ENCODE peak calls at places on chromosomes 4 and X, in seven cellular contexts. U, O, K, F, D, N and L are unnamed samples. For H3K27me3, the result is how much of the 10 kb centered on the place peaks cover.

GRCh38 chr4:58602701-58603359 is 1492.6 kb upstream of the IGFBP7 start:
- DNase-seq in U (no peak), O (no peak), K (peak), F (no peak), D (no peak), N (no peak), L (no peak)

GRCh38 chrX:119181491-119181890 is 53.9 kb upstream of the KIAA1210 start:
- DNase-seq in U (no peak), O (peak), K (peak), F (no peak), D (no peak), N (peak), L (no peak)

GRCh38 chr4:183240581-183241321 is 79.3 kb downstream of the CLDN22 start:
- DNase-seq in U (no peak), O (no peak), K (peak), F (no peak), D (no peak), N (no peak), L (no peak)

GRCh38 chr4:52250124-52250523 is 199.0 kb downstream of the SPATA18 start:
- DNase-seq in U (no peak), O (no peak), K (no peak), F (no peak), D (no peak), N (no peak), L (no peak)

GRCh38 chr4:7710576-7711329 is 228.9 kb downstream of the AFAP1 start:
- DNase-seq in U (no peak), O (no peak), K (no peak), F (no peak), D (no peak), N (no peak), L (no peak)

GRCh38 chr4:61204353-61204752 is 4.2 kb downstream of the ADGRL3 start:
- DNase-seq in U (no peak), O (no peak), K (peak), F (no peak), D (no peak), N (peak), L (no peak)

GRCh38 chrX:108735087-108735679 is 1.2 kb downstream of the IRS4 start:
- DNase-seq in U (no peak), O (no peak), K (peak), F (no peak), D (no peak), N (no peak), L (no peak)

GRCh38 chr4:35520059-35520458 is 724.3 kb downstream of the ARAP2 start:
- DNase-seq in U (no peak), O (no peak), K (no peak), F (no peak), D (no peak), N (no peak), L (no peak)

GRCh38 chr4:42965326-42965725 is 72.8 kb downstream of the GRXCR1 start:
- DNase-seq in U (no peak), O (no peak), K (peak), F (no peak), D (no peak), N (no peak), L (no peak)

GRCh38 chrX:130159776-130160175 is 5.9 kb downstream of the AIFM1 start:
- DNase-seq in U (no peak), O (no peak), K (no peak), F (no peak), D (no peak), N (no peak), L (no peak)

GRCh38 chrX:45036161-45036560 is 163.2 kb downstream of the KDM6A start:
- DNase-seq in U (no peak), O (no peak), K (no peak), F (no peak), D (no peak), N (no peak), L (no peak)

GRCh38 chr4:1512738-1513660 is 106.8 kb upstream of the NKX1-1 start:
- DNase-seq in U (no peak), O (peak), K (peak), F (peak), D (no peak), N (peak), L (peak)

GRCh38 chr4:10762541-10762940 is 78.0 kb upstream of the CLNK start:
- DNase-seq in U (no peak), O (no peak), K (peak), F (no peak), D (no peak), N (peak), L (no peak)

GRCh38 chr4:87697272-87697671 is 47.2 kb downstream of the DMP1 start:
- DNase-seq in U (no peak), O (no peak), K (peak), F (no peak), D (no peak), N (peak), L (no peak)

GRCh38 chrX:24395775-24396174 is 35.3 kb downstream of the SUPT20HL1 start:
- DNase-seq in U (peak), O (peak), K (peak), F (peak), D (no peak), N (peak), L (peak)

GRCh38 chrX:67544281-67544680 is 460 bp downstream of the AR start:
- DNase-seq in U (no peak), O (no peak), K (peak), F (no peak), D (no peak), N (peak), L (no peak)

GRCh38 chr4:156830356-156830755 is 141.2 kb downstream of the PDGFC start:
- DNase-seq in U (no peak), O (no peak), K (no peak), F (no peak), D (no peak), N (peak), L (no peak)

GRCh38 chr4:165297626-165298025 is 29.8 kb upstream of the MSMO1 start:
- DNase-seq in U (no peak), O (no peak), K (no peak), F (no peak), D (no peak), N (no peak), L (no peak)

GRCh38 chr4:165293927-165294649 is 33.4 kb upstream of the MSMO1 start:
- DNase-seq in U (no peak), O (no peak), K (no peak), F (no peak), D (no peak), N (no peak), L (no peak)

GRCh38 chr4:165293061-165293460 is 34.4 kb upstream of the MSMO1 start:
- DNase-seq in U (no peak), O (no peak), K (peak), F (no peak), D (no peak), N (no peak), L (no peak)

GRCh38 chr4:165299399-165300060 is 27.9 kb upstream of the MSMO1 start:
- DNase-seq in U (peak), O (no peak), K (no peak), F (no peak), D (no peak), N (no peak), L (no peak)

DNA sequence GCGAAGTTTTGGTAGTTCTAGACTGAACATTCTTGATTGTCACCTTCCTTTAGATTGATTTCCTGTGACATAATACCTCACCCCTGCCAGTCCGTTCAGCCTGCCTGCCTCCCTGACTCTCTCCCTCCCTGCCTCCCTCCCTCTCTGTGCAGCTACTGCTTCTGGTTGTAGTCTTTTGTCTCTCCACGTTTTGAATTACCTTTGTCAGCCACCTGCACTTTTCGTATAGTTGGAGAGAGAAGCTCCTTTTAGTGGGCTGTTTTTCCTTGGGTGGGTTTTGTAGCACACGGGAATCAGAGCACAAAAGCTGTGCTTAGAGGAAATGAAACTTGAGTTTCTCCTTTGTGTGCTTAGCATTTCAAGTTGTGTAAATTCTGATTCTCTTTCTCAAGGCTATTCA is 32.6 kb upstream of the MSMO1 start:
- DNase-seq in U (no peak), O (no peak), K (no peak), F (no peak), D (no peak), N (no peak), L (peak)
- H3K4me3 ChIP-seq in U (no peak), O (no peak), K (no peak), F (no peak), D (no peak), N (no peak), L (no peak)

DNA sequence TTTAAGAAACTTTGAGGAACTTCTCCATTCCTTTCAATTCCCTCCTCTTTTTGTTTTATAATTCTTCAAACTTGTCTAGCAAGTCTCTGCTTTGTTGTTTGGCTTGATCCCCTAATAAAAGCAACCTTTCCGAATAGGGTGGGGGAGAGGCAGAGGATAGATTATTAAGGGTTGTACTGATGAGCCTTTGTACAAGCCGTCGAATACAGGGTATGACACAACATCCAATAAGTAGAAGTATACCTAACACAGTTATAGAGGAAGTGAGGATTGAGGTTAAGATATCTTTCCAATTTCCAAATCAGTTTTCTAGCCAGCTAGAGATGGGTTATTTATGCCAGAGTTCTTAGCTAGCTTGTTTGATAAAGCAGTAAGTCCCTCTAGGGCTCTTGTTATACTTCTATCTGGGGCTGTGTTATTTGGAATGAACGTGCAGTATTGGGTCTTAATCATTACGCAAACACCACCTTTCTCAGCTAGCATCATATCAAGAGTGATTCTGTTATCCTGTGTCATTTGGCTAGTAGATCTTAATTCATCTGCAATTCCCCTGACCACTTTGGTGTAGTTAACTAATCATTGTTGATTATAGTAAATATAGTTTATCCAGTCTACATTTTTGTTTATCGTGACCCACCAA is 18.5 kb downstream of the METAP1 start:
- DNase-seq in U (no peak), O (no peak), K (no peak), F (no peak), D (no peak), N (no peak), L (no peak)
- H3K27ac ChIP-seq in U (no peak), O (no peak), K (no peak), F (no peak), D (no peak), N (no peak), L (no peak)

DNA sequence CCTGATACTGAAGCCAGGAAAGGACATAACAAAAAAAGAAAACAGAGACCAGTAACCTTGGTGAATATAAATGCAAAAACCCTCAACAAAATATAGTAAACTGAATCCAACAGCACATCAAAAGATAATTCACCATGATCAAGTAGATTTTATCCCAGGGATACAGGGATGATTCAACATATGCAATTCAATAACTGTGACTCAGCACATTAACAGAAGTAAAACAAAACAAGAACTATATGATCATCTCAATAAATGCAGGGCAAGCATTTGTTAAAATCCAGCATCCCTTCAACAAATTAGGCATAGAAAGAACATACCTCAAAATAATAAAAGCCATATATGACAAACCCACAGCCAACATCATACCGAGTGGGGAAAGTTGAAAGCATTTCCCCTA is 112.0 kb downstream of the HHIP start:
- DNase-seq in U (no peak), O (no peak), K (no peak), F (no peak), D (no peak), N (no peak), L (no peak)
- H3K27me3 ChIP-seq in U (under half), O (under half), K (under half), F (under half), D (under half), N (under half), L (under half)

GRCh38 chr4:125776146-125776545 is 461.4 kb downstream of the FAT4 start:
- DNase-seq in U (no peak), O (no peak), K (no peak), F (no peak), D (no peak), N (no peak), L (no peak)

GRCh38 chr4:125765936-125766335 is 451.2 kb downstream of the FAT4 start:
- DNase-seq in U (no peak), O (no peak), K (no peak), F (no peak), D (no peak), N (peak), L (no peak)

GRCh38 chr4:125772680-125773079 is 457.9 kb downstream of the FAT4 start:
- DNase-seq in U (no peak), O (no peak), K (no peak), F (no peak), D (no peak), N (no peak), L (no peak)

GRCh38 chr4:125773502-125773901 is 458.7 kb downstream of the FAT4 start:
- DNase-seq in U (no peak), O (no peak), K (no peak), F (no peak), D (no peak), N (no peak), L (no peak)

GRCh38 chr4:125770814-125771398 is 456.2 kb downstream of the FAT4 start:
- DNase-seq in U (no peak), O (no peak), K (peak), F (no peak), D (no peak), N (no peak), L (no peak)
- H3K4me3 ChIP-seq in U (no peak), O (no peak), K (no peak), F (no peak), D (no peak), N (no peak), L (no peak)